ENCODE peak calls at places on chromosomes 7 and 10, in four cellular contexts. One of them, this sample, is unnamed. For H3K27me3, the result is how much of the 10 kb centered on the place peaks cover.

GRCh38 chr7:132272763-132273371 is 303.4 kb downstream of the PLXNA4 start:
- DNase-seq in GM12878: no peak
- DNase-seq in right lobe of liver: no peak
- DNase-seq in CD8-positive, alpha-beta memory T cell: no peak
- DNase-seq in this sample: no peak

GRCh38 chr10:50629495-50630122 is 5.9 kb upstream of the SGMS1 start:
- DNase-seq in right lobe of liver: no peak
- DNase-seq in GM12878: no peak
- DNase-seq in CD8-positive, alpha-beta memory T cell: no peak
- DNase-seq in this sample: no peak

GRCh38 chr10:77715081-77715480 is 77.5 kb upstream of the KCNMA1 start:
- DNase-seq in right lobe of liver: no peak
- DNase-seq in CD8-positive, alpha-beta memory T cell: no peak
- DNase-seq in GM12878: no peak
- DNase-seq in this sample: no peak

GRCh38 chr7:153934048-153934447 is 118.2 kb upstream of the DPP6 start:
- DNase-seq in right lobe of liver: no peak
- DNase-seq in CD8-positive, alpha-beta memory T cell: no peak
- DNase-seq in GM12878: no peak
- DNase-seq in this sample: no peak

GRCh38 chr7:112022128-112022527 is 184.1 kb downstream of the DOCK4 start:
- DNase-seq in CD8-positive, alpha-beta memory T cell: no peak
- DNase-seq in right lobe of liver: no peak
- DNase-seq in GM12878: no peak
- DNase-seq in this sample: no peak

GRCh38 chr10:61163403-61163802 is 219.4 kb upstream of the RHOBTB1 start:
- DNase-seq in CD8-positive, alpha-beta memory T cell: no peak
- DNase-seq in right lobe of liver: no peak
- DNase-seq in GM12878: no peak
- DNase-seq in this sample: no peak

GRCh38 chr10:96647466-96647865 is 60.7 kb upstream of the TM9SF3 start:
- DNase-seq in GM12878: no peak
- DNase-seq in CD8-positive, alpha-beta memory T cell: no peak
- DNase-seq in right lobe of liver: no peak
- DNase-seq in this sample: no peak

GRCh38 chr10:101934911-101935310 is 91.3 kb upstream of the KCNIP2 start:
- DNase-seq in right lobe of liver: no peak
- DNase-seq in CD8-positive, alpha-beta memory T cell: no peak
- DNase-seq in GM12878: no peak
- DNase-seq in this sample: no peak

GRCh38 chr7:55370001-55370400 is 4.9 kb downstream of the LANCL2 start:
- DNase-seq in CD8-positive, alpha-beta memory T cell: no peak
- DNase-seq in GM12878: no peak
- DNase-seq in right lobe of liver: no peak
- DNase-seq in this sample: no peak

GRCh38 chr7:149475121-149476045 is 14.5 kb upstream of the ZNF777 start:
- DNase-seq in CD8-positive, alpha-beta memory T cell: no peak
- DNase-seq in right lobe of liver: no peak
- DNase-seq in GM12878: no peak
- DNase-seq in this sample: no peak

GRCh38 chr10:17335065-17335464 is 107.0 kb downstream of the VIM start:
- DNase-seq in GM12878: no peak
- DNase-seq in CD8-positive, alpha-beta memory T cell: no peak
- DNase-seq in right lobe of liver: no peak
- DNase-seq in this sample: no peak

GRCh38 chr10:73097305-73097670 is 622 bp upstream of the P4HA1 start:
- DNase-seq in right lobe of liver: no peak
- DNase-seq in GM12878: no peak
- DNase-seq in CD8-positive, alpha-beta memory T cell: no peak
- DNase-seq in this sample: no peak

GRCh38 chr7:39958038-39958437 is 8.0 kb downstream of the CDK13 start:
- DNase-seq in CD8-positive, alpha-beta memory T cell: no peak
- DNase-seq in right lobe of liver: no peak
- DNase-seq in GM12878: no peak
- DNase-seq in this sample: no peak

GRCh38 chr7:20260219-20260618 is 43.0 kb upstream of the MACC1 start:
- DNase-seq in right lobe of liver: no peak
- DNase-seq in CD8-positive, alpha-beta memory T cell: no peak
- DNase-seq in GM12878: no peak
- DNase-seq in this sample: no peak

DNA sequence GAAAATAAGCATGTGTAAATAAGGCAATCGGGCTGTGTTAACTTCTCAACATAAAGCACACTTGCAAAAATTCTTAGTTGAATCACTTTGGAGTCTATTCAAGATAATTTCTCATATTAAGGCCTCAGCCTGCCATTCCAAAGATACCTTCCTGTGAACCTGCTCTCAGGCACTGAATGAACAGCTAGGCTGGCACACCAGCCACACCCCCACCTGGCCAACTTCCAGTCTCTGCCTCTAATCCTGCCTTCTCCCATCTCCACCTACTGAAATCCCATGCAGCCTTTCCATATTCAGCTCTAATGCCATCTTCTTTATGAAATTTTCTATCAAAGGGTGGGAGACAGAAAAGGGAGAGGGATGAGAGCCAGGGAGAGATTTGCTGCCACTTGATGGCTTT is 17.1 kb upstream of the MACROH2A2 start:
- DNase-seq in GM12878: no peak
- DNase-seq in right lobe of liver: no peak
- DNase-seq in CD8-positive, alpha-beta memory T cell: no peak
- DNase-seq in this sample: no peak
- H3K27me3 ChIP-seq in GM12878: under half
- H3K27me3 ChIP-seq in right lobe of liver: under half
- H3K27me3 ChIP-seq in CD8-positive, alpha-beta memory T cell: under half
- H3K27me3 ChIP-seq in this sample: under half

DNA sequence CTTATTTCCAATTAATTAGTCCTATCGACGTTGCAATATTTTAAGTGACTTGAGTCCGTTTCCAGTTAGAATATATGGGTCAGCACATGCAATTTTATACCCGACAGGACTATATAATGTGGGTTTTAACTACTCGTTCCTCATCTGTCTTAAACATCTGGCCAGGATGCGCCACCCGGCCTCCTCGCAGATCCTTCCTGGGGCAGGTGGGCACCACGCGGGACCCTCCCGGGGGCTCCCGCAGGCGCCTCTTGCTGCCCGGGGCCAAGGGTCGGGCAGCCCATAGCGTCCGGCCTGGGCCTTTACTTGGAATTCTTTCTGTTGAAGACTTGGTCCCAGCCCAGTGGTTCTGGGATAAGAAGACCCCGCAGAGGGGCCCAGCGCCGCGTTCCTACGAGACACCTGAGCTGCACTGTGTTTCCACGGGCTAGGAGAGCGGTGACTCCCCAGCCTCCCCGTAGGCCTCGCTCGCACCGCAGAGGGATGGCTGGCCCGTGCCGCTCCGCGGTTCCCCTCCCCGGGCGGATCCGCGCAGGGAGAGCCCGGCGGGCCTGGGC is 10.1 kb upstream of the MNX1 start:
- DNase-seq in right lobe of liver: no peak
- DNase-seq in GM12878: no peak
- DNase-seq in CD8-positive, alpha-beta memory T cell: no peak
- DNase-seq in this sample: no peak
- H3K27me3 ChIP-seq in right lobe of liver: under half
- H3K27me3 ChIP-seq in GM12878: under half
- H3K27me3 ChIP-seq in CD8-positive, alpha-beta memory T cell: half or more
- H3K27me3 ChIP-seq in this sample: half or more

DNA sequence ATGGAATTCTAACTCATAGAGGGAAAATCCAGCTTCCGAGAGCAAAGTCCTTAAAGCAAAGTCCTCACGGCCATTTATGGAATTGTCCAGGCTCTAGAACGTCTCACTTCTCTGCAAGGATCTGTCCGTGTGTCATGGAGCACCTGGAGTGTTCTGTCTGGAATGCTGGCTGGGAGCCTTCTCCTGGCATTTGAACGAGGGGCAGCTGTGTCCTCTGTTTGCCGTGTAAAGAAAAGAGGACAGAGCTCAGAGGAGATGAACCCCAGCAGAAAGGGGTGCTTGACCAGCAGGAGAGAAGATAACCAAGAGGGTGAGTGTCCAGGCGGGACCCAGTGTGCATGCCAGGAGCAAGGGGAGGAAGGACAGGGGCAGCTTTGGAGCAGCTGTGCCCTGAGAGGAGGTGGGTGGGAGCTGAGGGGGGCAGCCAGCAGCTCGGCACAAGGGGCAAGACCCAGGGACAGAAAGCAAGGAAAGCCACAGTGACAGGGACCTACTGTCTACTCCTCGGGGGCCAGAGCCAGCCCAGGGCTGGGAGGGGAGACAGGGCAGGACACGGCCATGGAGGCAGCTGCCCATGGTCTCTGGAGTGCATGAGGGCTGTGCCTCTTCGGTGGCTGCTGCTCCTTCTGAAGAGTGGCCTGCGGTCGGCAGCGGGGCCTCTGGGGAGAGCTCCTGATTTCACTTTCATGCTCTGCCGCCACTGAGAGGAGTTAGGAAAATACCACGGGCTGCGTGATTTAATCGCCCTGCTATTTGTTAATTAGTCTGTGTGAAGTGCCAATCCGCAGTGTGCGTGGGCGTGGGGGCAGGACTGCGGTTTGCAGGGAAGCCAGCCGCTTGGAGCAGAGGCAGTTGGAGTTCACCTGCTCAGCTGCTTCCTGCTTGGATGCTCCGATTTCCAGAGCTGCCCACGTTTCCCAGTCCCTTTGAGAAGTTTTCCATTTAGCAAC is 149.3 kb upstream of the SHH start:
- DNase-seq in CD8-positive, alpha-beta memory T cell: no peak
- DNase-seq in GM12878: no peak
- DNase-seq in right lobe of liver: peak
- DNase-seq in this sample: no peak
- H3K27me3 ChIP-seq in CD8-positive, alpha-beta memory T cell: under half
- H3K27me3 ChIP-seq in GM12878: under half
- H3K27me3 ChIP-seq in right lobe of liver: under half
- H3K27me3 ChIP-seq in this sample: under half

GRCh38 chr10:129971381-129972144 is 7.5 kb upstream of the EBF3 start:
- DNase-seq in right lobe of liver: peak
- DNase-seq in CD8-positive, alpha-beta memory T cell: no peak
- DNase-seq in GM12878: no peak
- DNase-seq in this sample: peak
- H3K27me3 ChIP-seq in right lobe of liver: under half
- H3K27me3 ChIP-seq in CD8-positive, alpha-beta memory T cell: under half
- H3K27me3 ChIP-seq in GM12878: under half
- H3K27me3 ChIP-seq in this sample: half or more

GRCh38 chr10:119445311-119445934 is 97.1 kb downstream of the RGS10 start:
- DNase-seq in GM12878: no peak
- DNase-seq in CD8-positive, alpha-beta memory T cell: peak
- DNase-seq in right lobe of liver: peak
- DNase-seq in this sample: peak
- H3K27me3 ChIP-seq in GM12878: under half
- H3K27me3 ChIP-seq in CD8-positive, alpha-beta memory T cell: under half
- H3K27me3 ChIP-seq in right lobe of liver: under half
- H3K27me3 ChIP-seq in this sample: under half

This sample was measured in psoas muscle.